ENCODE peak calls at places on chromosomes 13 and 19, in ten cellular contexts. T, A, I, Q, H, N, R, W, X and E are unnamed samples.

GRCh38 chr19:4633140-4633967 is 6.0 kb upstream of the TNFAIP8L1 start:
- DNase-seq in T (peak), A (no peak), I (peak), Q (peak), H (peak), N (peak), R (peak), W (peak), X (peak), E (peak)

GRCh38 chr19:4474504-4475136 is 2.5 kb downstream of the HDGFL2 start:
- DNase-seq in T (no peak), A (no peak), I (no peak), Q (no peak), H (no peak), N (peak), R (no peak), W (no peak), X (peak), E (peak)

GRCh38 chr19:15469513-15470297 is 5.4 kb upstream of the RASAL3 start:
- DNase-seq in T (no peak), A (no peak), I (no peak), Q (no peak), H (peak), N (no peak), R (no peak), W (no peak), X (no peak), E (no peak)

GRCh38 chr13:25699056-25699455 is 327.3 kb downstream of the ATP8A2 start:
- DNase-seq in T (no peak), A (no peak), I (peak), Q (no peak), H (no peak), N (no peak), R (no peak), W (no peak), X (no peak), E (no peak)

GRCh38 chr13:35475131-35475959 is 1.1 kb downstream of the MAB21L1 start:
- DNase-seq in T (no peak), A (no peak), I (no peak), Q (no peak), H (no peak), N (peak), R (no peak), W (no peak), X (peak), E (peak)

GRCh38 chr13:114010401-114011101 is 36.7 kb upstream of the C13orf46 start:
- DNase-seq in T (no peak), A (peak), I (no peak), Q (peak), H (no peak), N (no peak), R (no peak), W (no peak), X (no peak), E (no peak)

GRCh38 chr13:113666324-113666660 is 727 bp upstream of the GRK1 start:
- DNase-seq in T (no peak), A (no peak), I (no peak), Q (peak), H (no peak), N (no peak), R (no peak), W (no peak), X (no peak), E (no peak)

GRCh38 chr13:75399168-75399878 is 82.6 kb downstream of the TBC1D4 start:
- DNase-seq in T (no peak), A (no peak), I (no peak), Q (no peak), H (no peak), N (no peak), R (no peak), W (no peak), X (peak), E (no peak)

GRCh38 chr19:46495789-46496099 is at the start of gene PNMA8B:
- DNase-seq in T (no peak), A (peak), I (no peak), Q (peak), H (peak), N (peak), R (no peak), W (no peak), X (peak), E (peak)

GRCh38 chr13:112741835-112742570 is 52.2 kb downstream of the ATP11A start:
- DNase-seq in T (no peak), A (no peak), I (no peak), Q (no peak), H (no peak), N (no peak), R (no peak), W (no peak), X (no peak), E (no peak)